ENCODE peak calls at places on chromosomes 4 and X, in four cellular contexts. L is HepG2, U is H1, H is K562. I is an unnamed sample.

GRCh38 chr4:79621061-79621460 is 213.0 kb upstream of the GK2 start:
- DNase-seq in L (no peak), U (no peak), H (no peak), I (no peak)

GRCh38 chrX:6383488-6383887 is 151.4 kb downstream of the VCX3A start:
- DNase-seq in L (no peak), U (no peak), H (no peak), I (no peak)

GRCh38 chr4:38145741-38146140 is 185.5 kb downstream of the PTTG2 start:
- DNase-seq in L (no peak), U (no peak), H (no peak), I (no peak)

GRCh38 chr4:11271263-11271662 is 157.4 kb downstream of the HS3ST1 start:
- DNase-seq in L (no peak), U (no peak), H (no peak), I (no peak)

GRCh38 chr4:85774000-85774399 is 299.1 kb downstream of the ARHGAP24 start:
- DNase-seq in L (no peak), U (no peak), H (no peak), I (no peak)

GRCh38 chr4:79877511-79877910 is 195.5 kb downstream of the ANTXR2 start:
- DNase-seq in L (no peak), U (no peak), H (no peak), I (no peak)

GRCh38 chr4:89048906-89049601 is 7.9 kb downstream of the FAM13A start:
- DNase-seq in L (no peak), U (no peak), H (no peak), I (no peak)

GRCh38 chrX:112147206-112147605 is 64.6 kb upstream of the TRPC5 start:
- DNase-seq in L (no peak), U (no peak), H (peak; percentile 11), I (no peak)

GRCh38 chr4:121239951-121240350 is 75.8 kb upstream of the TNIP3 start:
- DNase-seq in L (no peak), U (no peak), H (no peak), I (no peak)

GRCh38 chr4:185210102-185210981 is 944 bp downstream of the SNX25 start:
- DNase-seq in L (peak; percentile 13), U (no peak), H (peak; percentile 50), I (no peak)

GRCh38 chr4:110898290-110898689 is 275.4 kb upstream of the PITX2 start:
- DNase-seq in L (no peak), U (no peak), H (no peak), I (no peak)

GRCh38 chrX:19673334-19674040 is 158.2 kb upstream of the MAP3K15 start:
- DNase-seq in L (peak; percentile 31), U (no peak), H (no peak), I (no peak)

GRCh38 chrX:45769919-45770582 is 569.4 kb upstream of the DIPK2B start:
- DNase-seq in L (peak; percentile 88), U (no peak), H (peak; percentile 67), I (peak; percentile 51)

GRCh38 chrX:134792077-134792476 is 133.8 kb upstream of the PLAC1 start:
- DNase-seq in L (no peak), U (no peak), H (no peak), I (no peak)
- TF ChIP-seq BRCA1 in L (no peak), U (no peak), H (no peak), I (no peak)

GRCh38 chr4:134024251-134024650 is 177.3 kb downstream of the PABPC4L start:
- DNase-seq in L (peak; percentile 43), U (no peak), H (no peak), I (no peak)
- TF ChIP-seq BRCA1 in L (no peak), U (no peak), H (no peak), I (no peak)

GRCh38 chr4:98517444-98518021 is 140.9 kb downstream of the TSPAN5 start:
- DNase-seq in L (peak; percentile 46), U (no peak), H (peak; percentile 22), I (no peak)
- TF ChIP-seq BRCA1 in L (no peak), U (no peak), H (no peak), I (no peak)

GRCh38 chrX:16579517-16579916 is 70.4 kb upstream of the S100G start:
- DNase-seq in L (no peak), U (no peak), H (no peak), I (no peak)

GRCh38 chrX:16578218-16578617 is 71.7 kb upstream of the S100G start:
- DNase-seq in L (no peak), U (no peak), H (no peak), I (no peak)

GRCh38 chrX:16577483-16578029 is 72.4 kb upstream of the S100G start:
- DNase-seq in L (no peak), U (no peak), H (no peak), I (no peak)

DNA sequence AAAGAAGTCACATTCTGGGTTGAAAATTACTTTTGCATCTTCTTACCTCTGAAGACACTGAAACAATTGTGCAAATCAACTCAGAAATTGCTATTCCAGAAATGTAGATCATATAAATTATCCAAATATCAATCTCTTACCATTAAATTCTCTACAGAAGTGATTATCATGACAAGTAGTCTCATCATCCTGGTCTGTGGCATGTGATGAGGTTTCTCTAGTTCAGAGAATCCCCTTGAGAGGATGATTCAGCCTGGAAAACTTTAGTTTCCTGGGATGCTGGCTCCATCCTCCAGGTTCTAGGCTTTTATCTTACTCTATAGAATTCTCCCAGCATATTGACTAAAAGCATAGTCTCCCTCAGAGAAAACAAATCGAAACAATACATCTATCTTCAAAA is 76.2 kb upstream of the S100G start:
- DNase-seq in L (no peak), U (no peak), H (no peak), I (no peak)
- TF ChIP-seq BRCA1 in L (no peak), U (no peak), H (no peak), I (no peak)

DNA sequence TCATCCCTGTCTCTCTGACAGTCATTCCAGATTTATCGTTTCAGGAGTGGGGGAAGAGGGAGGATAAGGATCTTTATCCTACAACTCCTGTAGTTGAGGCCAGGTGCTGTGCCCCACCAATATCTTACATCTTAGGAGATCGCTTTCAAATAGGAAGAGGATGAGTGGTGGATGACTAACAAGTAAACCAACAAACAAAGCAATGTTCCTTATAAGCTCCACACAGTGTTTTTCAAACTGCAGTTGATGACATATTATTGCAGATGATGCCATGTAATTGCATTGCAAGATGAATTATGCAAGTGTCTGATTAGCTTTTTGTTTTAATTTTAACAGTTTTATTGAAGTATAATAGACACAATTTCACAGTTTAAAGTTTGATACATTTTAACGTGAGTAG is 35.8 kb upstream of the TMEM164 start:
- DNase-seq in L (no peak), U (no peak), H (no peak), I (no peak)
- TF ChIP-seq BRCA1 in L (no peak), U (no peak), H (no peak), I (no peak)

DNA sequence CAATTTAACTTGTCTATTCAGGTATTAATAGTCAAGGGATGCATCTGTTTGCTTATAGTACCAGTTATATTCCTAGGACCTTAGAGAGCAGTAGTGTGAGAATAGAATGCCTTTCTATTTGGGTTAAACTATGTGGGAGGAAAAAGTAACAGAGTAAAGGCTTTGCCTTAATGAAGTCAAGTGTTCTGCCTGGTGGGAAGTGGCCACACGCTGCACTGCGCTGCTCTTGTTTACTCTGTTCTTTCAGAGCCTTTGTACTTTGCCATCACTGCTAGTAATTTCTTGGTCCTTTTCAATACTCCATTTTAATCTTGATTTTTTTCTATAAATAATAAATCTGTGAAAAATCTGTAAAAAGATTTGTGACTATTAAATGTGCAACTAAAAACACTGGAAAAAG is 38.0 kb downstream of the YIPF6 start:
- DNase-seq in L (no peak), U (no peak), H (no peak), I (no peak)
- TF ChIP-seq BRCA1 in L (no peak), U (no peak), H (no peak), I (no peak)

GRCh38 chr4:122531514-122531913 is 75.0 kb upstream of the IL2 start:
- DNase-seq in L (no peak), U (no peak), H (no peak), I (no peak)
- TF ChIP-seq BRCA1 in L (no peak), U (no peak), H (no peak), I (no peak)

GRCh38 chrX:16212024-16212423 is 44.7 kb downstream of the MAGEB17 start:
- DNase-seq in L (no peak), U (no peak), H (no peak), I (no peak)
- TF ChIP-seq BRCA1 in L (no peak), U (no peak), H (no peak), I (no peak)

GRCh38 chr4:8694651-8695151 is 102.1 kb downstream of the CPZ start:
- DNase-seq in L (no peak), U (no peak), H (no peak), I (no peak)

GRCh38 chr4:8694226-8694625 is 101.7 kb downstream of the CPZ start:
- DNase-seq in L (no peak), U (no peak), H (no peak), I (no peak)

GRCh38 chr4:8696369-8697127 is 104.0 kb downstream of the CPZ start:
- DNase-seq in L (no peak), U (no peak), H (no peak), I (no peak)

GRCh38 chr4:8697826-8698225 is 105.3 kb downstream of the CPZ start:
- DNase-seq in L (no peak), U (no peak), H (no peak), I (no peak)

DNA sequence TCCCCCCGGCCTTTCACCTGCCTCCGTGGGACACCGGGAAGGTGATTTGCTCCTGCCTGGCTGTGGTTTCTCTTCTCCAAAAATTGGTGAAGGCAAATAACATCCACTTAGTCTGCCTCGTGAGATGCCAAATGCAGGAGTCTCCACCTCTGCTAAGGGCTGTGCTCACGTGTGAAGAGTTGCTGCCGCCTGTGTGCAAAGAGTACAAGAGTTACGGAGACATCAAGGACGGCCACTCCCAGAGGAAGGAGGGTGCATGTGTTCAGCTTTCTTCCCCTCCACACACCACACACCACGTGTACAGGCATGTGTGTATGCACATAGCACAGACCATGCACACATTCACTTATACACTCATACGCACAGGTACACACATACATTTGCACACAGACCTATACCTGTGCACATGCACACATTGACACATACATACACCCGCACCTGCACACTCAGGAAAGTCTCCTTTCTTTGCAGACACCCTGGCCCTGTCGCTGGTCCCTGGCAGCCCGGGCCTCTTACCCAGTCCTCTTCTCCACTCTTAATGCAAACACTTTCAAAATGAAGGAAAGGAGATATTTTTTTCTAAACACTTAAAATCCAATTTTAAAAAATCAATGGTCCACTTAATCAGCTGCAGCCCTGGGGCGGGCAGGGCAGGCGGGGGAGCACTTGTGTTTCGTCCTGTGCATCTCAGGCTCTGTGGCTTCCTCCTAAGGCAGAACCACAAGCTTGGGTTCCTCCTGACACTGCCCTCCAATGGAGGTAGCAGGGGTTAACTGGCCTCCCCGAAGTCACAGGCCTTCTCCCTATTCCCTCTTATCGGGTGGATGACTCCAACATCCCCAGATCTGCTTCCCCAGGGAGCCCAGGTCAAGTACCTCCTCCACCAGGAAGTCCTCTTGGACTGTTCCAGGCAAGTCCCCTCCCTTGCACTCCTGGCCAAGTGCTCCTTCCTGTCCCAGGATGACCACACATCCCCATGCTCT is 103.0 kb downstream of the CPZ start:
- DNase-seq in L (no peak), U (no peak), H (no peak), I (no peak)
- TF ChIP-seq BRCA1 in L (no peak), U (no peak), H (no peak), I (no peak)